ENCODE peak calls at places on chromosome X, in eight cellular contexts. U is uterus; L is psoas muscle; V is WERI-Rb-1; O is CD4-positive, alpha-beta T cell; A is A549; K is foreskin fibroblast; B is neural crest cell. E is an unnamed sample.

GRCh38 chrX:111207851-111208250 is 62.4 kb downstream of the CAPN6 start:
- DNase-seq in U (no peak), L (no peak), V (no peak), O (no peak), A (no peak), K (no peak), B (no peak), E (no peak)

GRCh38 chrX:101362757-101363156 is 14.2 kb upstream of the TIMM8A start:
- DNase-seq in U (no peak), L (no peak), V (no peak), O (no peak), A (no peak), K (no peak), B (no peak), E (no peak)

GRCh38 chrX:154696328-154697045 is 43.1 kb upstream of the CTAG2 start:
- DNase-seq in U (peak), L (no peak), V (no peak), O (no peak), A (peak), K (peak), B (no peak), E (no peak)

GRCh38 chrX:112120737-112121136 is 38.2 kb upstream of the TRPC5 start:
- DNase-seq in U (no peak), L (no peak), V (no peak), O (no peak), A (no peak), K (no peak), B (no peak), E (no peak)

GRCh38 chrX:15617111-15617510 is 16.4 kb upstream of the ACE2 start:
- DNase-seq in U (no peak), L (no peak), V (no peak), O (no peak), A (no peak), K (no peak), B (no peak), E (no peak)

GRCh38 chrX:119753639-119754257 is 4.6 kb upstream of the SOWAHD start:
- DNase-seq in U (no peak), L (no peak), V (peak), O (peak), A (peak), K (no peak), B (peak), E (no peak)

GRCh38 chrX:153625271-153626024 is 21.6 kb upstream of the DUSP9 start:
- DNase-seq in U (peak), L (peak), V (peak), O (no peak), A (no peak), K (no peak), B (no peak), E (no peak)

GRCh38 chrX:150513564-150513963 is 54.9 kb upstream of the MTM1 start:
- DNase-seq in U (no peak), L (no peak), V (peak), O (no peak), A (no peak), K (no peak), B (no peak), E (no peak)

GRCh38 chrX:48558270-48558669 is 16.0 kb upstream of the RBM3 start:
- DNase-seq in U (no peak), L (no peak), V (no peak), O (no peak), A (peak), K (peak), B (no peak), E (no peak)

GRCh38 chrX:128310912-128311311 is 258.7 kb upstream of the ACTRT1 start:
- DNase-seq in U (no peak), L (no peak), V (no peak), O (no peak), A (no peak), K (no peak), B (no peak), E (no peak)

GRCh38 chrX:2566044-2566443 is 65.3 kb upstream of the DHRSX start:
- DNase-seq in U (no peak), L (no peak), V (no peak), O (no peak), A (no peak), K (no peak), B (no peak), E (no peak)

GRCh38 chrX:108353452-108353851 is 84.8 kb downstream of the COL4A6 start:
- DNase-seq in U (no peak), L (no peak), V (no peak), O (no peak), A (no peak), K (no peak), B (no peak), E (no peak)

GRCh38 chrX:130121505-130121800 is 11.2 kb upstream of the ELF4 start:
- DNase-seq in U (no peak), L (no peak), V (no peak), O (no peak), A (no peak), K (no peak), B (no peak), E (no peak)

GRCh38 chrX:140503714-140504351 is 1.0 kb downstream of the SOX3 start:
- DNase-seq in U (no peak), L (no peak), V (no peak), O (no peak), A (no peak), K (no peak), B (peak), E (peak)

GRCh38 chrX:73267206-73267605 is 52.6 kb upstream of the NAP1L2 start:
- DNase-seq in U (no peak), L (no peak), V (no peak), O (no peak), A (no peak), K (no peak), B (no peak), E (no peak)

GRCh38 chrX:73266766-73267165 is 52.1 kb upstream of the NAP1L2 start:
- DNase-seq in U (no peak), L (no peak), V (no peak), O (no peak), A (no peak), K (no peak), B (no peak), E (no peak)

GRCh38 chrX:73267979-73268378 is 53.3 kb upstream of the NAP1L2 start:
- DNase-seq in U (no peak), L (no peak), V (no peak), O (no peak), A (no peak), K (no peak), B (no peak), E (no peak)

GRCh38 chrX:73268463-73268862 is 53.8 kb upstream of the NAP1L2 start:
- DNase-seq in U (no peak), L (no peak), V (no peak), O (no peak), A (no peak), K (no peak), B (no peak), E (no peak)

GRCh38 chrX:73262991-73263390 is 48.3 kb upstream of the NAP1L2 start:
- DNase-seq in U (no peak), L (no peak), V (no peak), O (no peak), A (peak), K (no peak), B (no peak), E (no peak)
- TF ChIP-seq CTCF in U (no peak), L (no peak), V (peak), O (no peak), A (peak), K (no peak), B (peak), E (no peak)

GRCh38 chrX:12563121-12563520 is 228.1 kb upstream of the PRPS2 start:
- DNase-seq in U (no peak), L (no peak), V (no peak), O (no peak), A (no peak), K (peak), B (no peak), E (no peak)

GRCh38 chrX:12570859-12571501 is 220.2 kb upstream of the PRPS2 start:
- DNase-seq in U (no peak), L (no peak), V (no peak), O (no peak), A (no peak), K (no peak), B (no peak), E (no peak)

GRCh38 chrX:12564221-12564620 is 227.0 kb upstream of the PRPS2 start:
- DNase-seq in U (no peak), L (no peak), V (no peak), O (no peak), A (no peak), K (no peak), B (no peak), E (no peak)

GRCh38 chrX:12567857-12568256 is 223.4 kb upstream of the PRPS2 start:
- DNase-seq in U (no peak), L (no peak), V (no peak), O (no peak), A (peak), K (no peak), B (no peak), E (no peak)
- TF ChIP-seq CTCF in U (no peak), L (peak), V (peak), O (no peak), A (peak), K (peak), B (peak), E (peak)

DNA sequence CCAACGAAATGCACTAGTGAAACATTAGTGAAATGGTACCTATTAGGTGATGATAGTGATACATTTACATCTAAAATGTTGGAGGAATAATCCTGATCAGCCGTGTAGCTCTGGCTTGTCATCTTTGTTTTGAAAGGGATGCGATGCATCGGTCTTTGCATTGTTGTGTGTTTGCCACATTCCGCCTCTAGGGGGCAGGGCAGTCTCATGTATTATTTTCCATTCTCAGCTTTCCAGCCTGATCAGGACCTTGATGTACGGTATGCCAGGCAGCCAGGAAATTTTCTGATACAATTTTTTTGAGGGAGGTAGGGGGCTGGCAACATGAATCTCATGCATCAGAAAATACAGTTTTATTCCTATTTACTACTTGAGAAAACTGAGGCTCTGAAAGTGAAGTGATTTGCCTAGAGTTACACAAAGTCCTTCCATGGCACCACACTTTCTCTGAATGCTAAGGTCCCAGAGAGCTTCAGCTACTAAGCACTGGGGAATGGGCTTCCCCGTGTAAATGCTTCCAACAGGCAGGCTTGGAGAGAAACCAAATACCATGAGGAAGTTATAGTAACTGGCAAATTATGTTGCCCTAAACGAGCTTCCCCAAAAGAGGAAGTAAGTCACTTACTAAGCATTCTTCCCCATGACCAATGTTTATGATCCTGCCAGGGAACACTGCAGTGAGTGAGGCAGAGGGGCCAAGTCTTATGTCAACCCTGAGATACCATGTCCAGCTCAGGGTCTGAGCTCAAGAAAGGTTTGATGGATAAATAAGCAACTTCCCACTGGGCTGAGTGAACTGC is 31.8 kb upstream of the IQSEC2 start:
- DNase-seq in U (peak), L (peak), V (peak), O (peak), A (peak), K (peak), B (peak), E (peak)
- TF ChIP-seq CTCF in U (peak), L (peak), V (peak), O (peak), A (peak), K (peak), B (peak), E (peak)

GRCh38 chrX:135973548-135974278 is at the start of gene MMGT1:
- DNase-seq in U (peak), L (peak), V (peak), O (peak), A (peak), K (peak), B (peak), E (peak)

GRCh38 chrX:135977611-135978010 is 3.8 kb upstream of the MMGT1 start:
- DNase-seq in U (no peak), L (no peak), V (no peak), O (no peak), A (peak), K (peak), B (no peak), E (no peak)

GRCh38 chrX:135975421-135975820 is 1.6 kb upstream of the MMGT1 start:
- DNase-seq in U (no peak), L (no peak), V (no peak), O (no peak), A (no peak), K (no peak), B (no peak), E (no peak)

GRCh38 chrX:135974279-135974856 is 580 bp upstream of the MMGT1 start:
- DNase-seq in U (peak), L (peak), V (peak), O (peak), A (peak), K (peak), B (peak), E (peak)

GRCh38 chrX:135973025-135973547 is 702 bp downstream of the MMGT1 start:
- DNase-seq in U (no peak), L (no peak), V (no peak), O (no peak), A (peak), K (no peak), B (no peak), E (no peak)
- TF ChIP-seq CTCF in U (no peak), L (no peak), V (no peak), O (no peak), A (peak), K (no peak), B (peak), E (no peak)

DNA sequence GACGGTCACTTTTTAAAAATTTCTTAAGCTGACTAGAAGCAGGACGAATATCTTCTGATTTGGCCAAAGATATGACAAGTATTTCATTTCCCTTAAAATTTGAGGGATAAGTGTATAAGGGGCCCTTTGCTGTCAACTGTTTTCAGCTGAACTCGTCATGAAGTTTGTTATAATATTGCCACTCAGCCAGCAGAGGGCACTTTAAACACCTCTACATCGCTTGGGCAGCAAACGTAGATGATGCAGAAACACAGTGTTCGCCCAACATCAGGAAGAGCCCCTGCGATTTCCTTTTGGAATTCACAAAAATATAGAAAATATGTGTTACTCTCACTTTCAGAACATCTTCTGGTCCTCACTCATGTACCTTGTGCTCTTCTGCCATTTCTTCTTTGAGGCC is 435.7 kb upstream of the FMR1 start:
- DNase-seq in U (no peak), L (no peak), V (no peak), O (no peak), A (peak), K (no peak), B (peak), E (peak)
- TF ChIP-seq CTCF in U (no peak), L (no peak), V (peak), O (no peak), A (peak), K (no peak), B (peak), E (peak)

DNA sequence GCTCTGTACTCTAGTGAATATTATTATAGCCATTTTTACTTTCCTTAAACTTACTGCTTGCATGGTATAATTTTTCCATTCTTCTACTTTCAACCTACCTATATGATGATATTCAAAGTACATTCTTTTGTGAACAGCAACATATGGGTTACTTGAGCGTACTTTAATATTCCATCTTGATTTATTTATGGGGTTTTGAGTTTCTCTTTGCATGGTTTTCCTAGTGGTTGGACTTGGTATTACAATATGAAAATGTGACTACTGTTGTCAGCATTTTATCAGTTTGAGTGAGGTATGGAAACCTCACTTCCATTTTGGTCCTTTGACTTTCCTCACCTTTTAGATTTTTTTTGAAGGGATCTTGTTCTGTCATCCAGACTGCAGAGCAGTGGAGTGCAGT is 35.9 kb downstream of the ADGRG4 start:
- DNase-seq in U (no peak), L (no peak), V (no peak), O (no peak), A (peak), K (no peak), B (no peak), E (no peak)
- TF ChIP-seq CTCF in U (no peak), L (peak), V (peak), O (no peak), A (no peak), K (no peak), B (peak), E (peak)

DNA sequence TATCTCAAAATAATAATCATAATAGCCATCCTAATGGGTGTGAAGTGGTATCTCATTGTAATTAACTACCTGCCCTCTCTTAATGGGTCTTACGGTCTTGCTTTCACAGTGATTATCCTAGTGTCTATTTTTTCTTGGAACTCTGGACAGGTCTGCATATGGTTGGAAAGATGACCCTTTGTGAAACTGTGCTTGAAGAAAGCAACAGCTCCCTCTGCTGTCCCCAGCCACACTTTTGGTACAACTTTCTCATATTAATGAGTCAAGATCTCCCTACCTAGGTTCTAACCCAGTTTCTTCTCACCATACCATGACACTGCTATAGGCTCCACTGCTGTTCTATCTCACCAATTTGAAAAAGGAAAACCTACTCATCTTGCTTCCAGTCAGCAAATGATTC is 2.4 kb downstream of the TFDP3 start:
- DNase-seq in U (no peak), L (no peak), V (no peak), O (no peak), A (peak), K (no peak), B (peak), E (peak)
- TF ChIP-seq CTCF in U (no peak), L (peak), V (peak), O (no peak), A (no peak), K (no peak), B (peak), E (peak)

GRCh38 chrX:149493567-149494562 is 11.2 kb downstream of the IDS start:
- DNase-seq in U (no peak), L (no peak), V (peak), O (no peak), A (peak), K (no peak), B (no peak), E (no peak)
- TF ChIP-seq CTCF in U (no peak), L (no peak), V (peak), O (no peak), A (no peak), K (no peak), B (no peak), E (no peak)

GRCh38 chrX:105190252-105190853 is 30.1 kb downstream of the TEX13A start:
- DNase-seq in U (no peak), L (no peak), V (no peak), O (no peak), A (peak), K (no peak), B (peak), E (peak)

GRCh38 chrX:105189093-105189492 is 31.4 kb downstream of the TEX13A start:
- DNase-seq in U (no peak), L (no peak), V (no peak), O (no peak), A (no peak), K (no peak), B (no peak), E (no peak)

GRCh38 chrX:105191878-105192277 is 28.6 kb downstream of the TEX13A start:
- DNase-seq in U (no peak), L (no peak), V (peak), O (no peak), A (peak), K (no peak), B (no peak), E (peak)
- TF ChIP-seq CTCF in U (no peak), L (peak), V (peak), O (no peak), A (no peak), K (peak), B (peak), E (peak)

E was measured in nephron progenitor cell.